ENCODE peak calls at places on chromosomes 16 and 17, in six cellular contexts. J, B, A, U, D and K are unnamed samples.

GRCh38 chr16:10976663-10977062 is 32.3 kb downstream of the CLEC16A start:
- DNase-seq in B (no peak), A (no peak), U (no peak), J (no peak), D (no peak), K (no peak)

GRCh38 chr17:11557727-11558452 is 40.4 kb upstream of the DNAH9 start:
- DNase-seq in B (no peak), A (peak; percentile 74), D (no peak), U (no peak), J (no peak), K (no peak)

GRCh38 chr16:50065241-50065623 is 538 bp upstream of the HEATR3 start:
- DNase-seq in U (no peak), D (no peak), A (no peak), J (no peak), B (no peak), K (no peak)

GRCh38 chr17:16976686-16977550 is 5.0 kb upstream of the TNFRSF13B start:
- DNase-seq in B (no peak), D (no peak), J (no peak), A (no peak), U (no peak), K (no peak)

GRCh38 chr17:81418710-81419332 is 23.6 kb downstream of the BAHCC1 start:
- DNase-seq in B (no peak), J (no peak), A (no peak), D (no peak), U (no peak), K (peak; percentile 86)

GRCh38 chr17:41360291-41360995 is 9.2 kb downstream of the KRT33B start:
- DNase-seq in J (no peak), U (no peak), B (no peak), D (no peak), A (no peak), K (no peak)

GRCh38 chr17:37490022-37490587 is 414 bp downstream of the DUSP14 start:
- DNase-seq in J (peak; percentile 54), A (peak; percentile 86), U (peak; percentile 32), D (peak; percentile 23), B (peak; percentile 73), K (peak; percentile 79)

GRCh38 chr17:79468183-79468944 is 142.5 kb downstream of the RBFOX3 start:
- DNase-seq in A (no peak), D (no peak), U (no peak), B (no peak), J (no peak), K (no peak)

GRCh38 chr16:81885976-81886586 is 107.0 kb downstream of the PLCG2 start:
- DNase-seq in B (peak; percentile 13), J (no peak), A (no peak), D (no peak), U (peak; percentile 11), K (peak; percentile 69)

GRCh38 chr17:1730345-1731193 is 6.1 kb downstream of the WDR81 start:
- DNase-seq in A (peak; percentile 86), J (no peak), D (no peak), B (no peak), U (no peak), K (peak; percentile 63)

GRCh38 chr17:1561420-1562177 is 993 bp downstream of the PITPNA start:
- DNase-seq in J (no peak), A (peak; percentile 86), B (peak; percentile 48), U (no peak), D (no peak), K (peak; percentile 44)

GRCh38 chr17:69142473-69142802 is 743 bp upstream of the ABCA6 start:
- DNase-seq in A (no peak), B (no peak), J (no peak), U (no peak), D (no peak), K (no peak)

GRCh38 chr16:57381791-57382534 is 9.7 kb downstream of the CX3CL1 start:
- DNase-seq in U (no peak), J (no peak), D (no peak), B (no peak), A (no peak), K (no peak)

GRCh38 chr17:32256695-32257013 is 9.0 kb upstream of the RHBDL3 start:
- DNase-seq in D (no peak), U (no peak), B (no peak), A (no peak), J (no peak), K (no peak)

GRCh38 chr17:13647551-13647950 is 45.8 kb upstream of the HS3ST3A1 start:
- DNase-seq in J (no peak), D (no peak), U (no peak), B (no peak), A (no peak), K (no peak)

GRCh38 chr17:1709403-1709891 is 730 bp downstream of the TLCD2 start:
- DNase-seq in D (no peak), J (no peak), A (no peak), U (no peak), B (no peak), K (no peak)

GRCh38 chr17:59641799-59642484 is 22.2 kb downstream of the CLTC start:
- DNase-seq in J (no peak), A (no peak), U (no peak), B (peak; percentile 24), D (peak; percentile 40), K (peak; percentile 17)

GRCh38 chr17:78272181-78272913 is 40.9 kb downstream of the TMEM235 start:
- DNase-seq in D (no peak), J (no peak), A (no peak), B (peak; percentile 77), U (no peak), K (peak; percentile 95)

GRCh38 chr16:56657555-56658430 is at the start of gene MT1F:
- DNase-seq in D (peak; percentile 22), U (peak; percentile 11), A (peak; percentile 94), B (peak; percentile 58), J (peak; percentile 27), K (peak; percentile 91)

GRCh38 chr17:81037783-81038733 is 3.1 kb downstream of the BAIAP2 start:
- DNase-seq in U (no peak), B (no peak), A (peak; percentile 79), J (no peak), D (no peak), K (no peak)

GRCh38 chr17:38725066-38725465 is 5.1 kb upstream of the CISD3 start:
- DNase-seq in J (no peak), B (no peak), A (no peak), D (no peak), U (no peak), K (peak; percentile 46)

GRCh38 chr17:81043725-81044427 is 8.9 kb downstream of the BAIAP2 start:
- DNase-seq in D (no peak), J (no peak), B (no peak), U (no peak), A (peak; percentile 92), K (no peak)

GRCh38 chr16:85963746-85964370 is 64.9 kb downstream of the IRF8 start:
- DNase-seq in U (no peak), D (no peak), J (no peak), A (no peak), B (no peak), K (no peak)

GRCh38 chr17:15343749-15344148 is 2.4 kb upstream of the TEKT3 start:
- DNase-seq in A (no peak), D (no peak), B (no peak), J (no peak), U (no peak), K (no peak)

GRCh38 chr17:32929588-32929987 is 1.6 kb downstream of the TMEM98 start:
- DNase-seq in U (no peak), D (no peak), B (no peak), A (no peak), J (no peak), K (no peak)

GRCh38 chr16:2724816-2725348 is 4.9 kb upstream of the PRSS27 start:
- DNase-seq in J (no peak), U (no peak), A (no peak), D (no peak), B (no peak), K (no peak)

GRCh38 chr16:70481929-70482536 is 27.6 kb downstream of the FCSK start:
- DNase-seq in B (no peak), J (no peak), A (no peak), U (no peak), D (no peak), K (no peak)

GRCh38 chr17:1783271-1783670 is 21.4 kb downstream of the SERPINF1 start:
- DNase-seq in B (no peak), D (no peak), J (no peak), A (peak; percentile 84), U (no peak), K (no peak)

GRCh38 chr17:76862079-76862478 is 6.1 kb upstream of the MGAT5B start:
- DNase-seq in B (no peak), D (no peak), U (no peak), J (no peak), A (no peak), K (no peak)

GRCh38 chr17:17971431-17972125 is 622 bp downstream of the TOM1L2 start:
- DNase-seq in J (no peak), U (no peak), A (peak; percentile 90), B (no peak), D (no peak), K (peak; percentile 71)

GRCh38 chr17:16199093-16199492 is 16.2 kb downstream of the NCOR1 start:
- DNase-seq in D (no peak), A (no peak), B (no peak), J (no peak), U (no peak), K (no peak)

GRCh38 chr16:2787406-2787805 is at the start of gene PRSS33:
- DNase-seq in B (no peak), U (no peak), A (peak; percentile 53), D (no peak), J (no peak), K (no peak)

GRCh38 chr16:30351586-30352419 is 3.3 kb downstream of the CD2BP2 start:
- DNase-seq in D (no peak), A (no peak), B (no peak), J (no peak), U (no peak), K (no peak)

GRCh38 chr17:48841395-48841831 is 10.6 kb downstream of the CALCOCO2 start:
- DNase-seq in D (peak; percentile 37), J (no peak), A (no peak), U (no peak), B (peak; percentile 49), K (no peak)